ENCODE peak calls at places on chromosomes 2 and 18, in eight cellular contexts. H is CD8-positive, alpha-beta memory T cell; Y is SK-N-SH; K is astrocyte; X is prostate gland; E is ovary; Q is OCI-LY7; F is uterus. G is an unnamed sample. For H3K4me1, the result is how much of the 10 kb centered on the place peaks cover.

GRCh38 chr18:48571619-48572384 is 33.0 kb downstream of the CTIF start:
- DNase-seq in E (no peak), K (no peak), X (no peak), Q (no peak), H (no peak), Y (no peak), F (no peak), G (no peak)

GRCh38 chr18:8632386-8632785 is 23.1 kb downstream of the RAB12 start:
- DNase-seq in H (no peak), E (no peak), F (no peak), X (no peak), Q (no peak), K (no peak), Y (no peak), G (no peak)

GRCh38 chr18:75125359-75126331 is 83.3 kb downstream of the PTGR3 start:
- DNase-seq in F (no peak), Y (peak), K (peak), X (no peak), E (no peak), Q (no peak), H (no peak), G (no peak)

GRCh38 chr2:238339814-238340213 is 19.5 kb downstream of the TRAF3IP1 start:
- DNase-seq in H (no peak), X (no peak), F (no peak), Y (peak), Q (no peak), K (no peak), E (no peak), G (no peak)

GRCh38 chr2:10814571-10815331 is 2.2 kb upstream of the PDIA6 start:
- DNase-seq in Y (peak), X (no peak), Q (no peak), F (no peak), H (no peak), E (no peak), K (no peak), G (no peak)

GRCh38 chr2:168583710-168584521 is 127.8 kb downstream of the CERS6 start:
- DNase-seq in Q (no peak), K (peak), X (no peak), H (no peak), Y (no peak), E (no peak), F (peak), G (no peak)

GRCh38 chr2:33363599-33364300 is 112.7 kb upstream of the RASGRP3 start:
- DNase-seq in Q (no peak), E (no peak), F (no peak), H (no peak), Y (no peak), K (peak), X (no peak), G (no peak)

GRCh38 chr2:42844901-42845685 is 52.7 kb upstream of the HAAO start:
- DNase-seq in Y (no peak), Q (no peak), X (peak), H (no peak), F (peak), K (peak), E (peak), G (no peak)

GRCh38 chr2:73233932-73234832 is at the start of gene CCT7:
- DNase-seq in Q (peak), E (peak), F (peak), X (peak), H (peak), Y (peak), K (peak), G (peak)

GRCh38 chr2:38825956-38826355 is 47.9 kb downstream of the GEMIN6 start:
- DNase-seq in Y (no peak), Q (no peak), E (no peak), H (no peak), K (no peak), F (no peak), X (no peak), G (no peak)

GRCh38 chr2:20925265-20925889 is 102.5 kb upstream of the LDAH start:
- DNase-seq in Y (no peak), E (no peak), F (no peak), Q (peak), X (no peak), K (no peak), H (no peak), G (peak)

GRCh38 chr2:65916785-65917295 is 484.4 kb upstream of the SPRED2 start:
- DNase-seq in F (no peak), E (no peak), K (no peak), X (no peak), Q (no peak), Y (no peak), H (no peak), G (no peak)

GRCh38 chr2:23423873-23424680 is 39.1 kb downstream of the KLHL29 start:
- DNase-seq in F (no peak), K (no peak), X (no peak), Q (no peak), E (no peak), H (no peak), Y (no peak), G (no peak)

GRCh38 chr18:76491801-76492668 is 3.0 kb downstream of the ZNF516 start:
- DNase-seq in X (peak), Y (peak), K (peak), F (peak), E (peak), H (peak), Q (peak), G (no peak)

GRCh38 chr2:191352536-191352935 is 107.3 kb downstream of the MYO1B start:
- DNase-seq in Q (no peak), F (no peak), H (no peak), Y (no peak), X (no peak), E (no peak), K (peak), G (no peak)

DNA sequence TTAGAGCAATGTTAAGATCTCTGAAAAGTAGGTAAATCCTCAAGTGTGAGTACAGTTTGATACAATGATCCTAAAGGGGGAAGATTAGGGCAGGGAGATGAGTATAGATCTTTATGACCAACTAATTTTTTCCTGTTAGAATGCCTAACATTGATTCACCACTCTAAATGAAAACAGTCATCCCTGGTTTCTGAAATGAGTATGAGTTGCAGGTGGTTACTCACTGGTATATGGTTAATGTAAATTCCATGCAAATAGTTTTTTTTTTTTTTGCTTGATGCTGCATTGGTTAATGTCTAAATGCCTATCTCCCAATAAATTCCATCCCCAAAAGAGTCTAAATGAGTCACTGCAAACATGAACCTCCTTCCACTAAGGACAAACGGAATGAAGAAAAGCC is 55.0 kb upstream of the SERPINB2 start:
- DNase-seq in K (peak), Y (no peak), H (no peak), X (no peak), F (no peak), Q (no peak), E (no peak), G (no peak)
- H3K4me1 ChIP-seq in K (under half), Y (under half), H (under half), X (under half), F (under half), Q (under half), E (under half), G (under half)

GRCh38 chr2:30222636-30223360 is 8.5 kb upstream of the LBH start:
- DNase-seq in E (no peak), Q (no peak), H (no peak), Y (no peak), K (no peak), X (no peak), F (no peak), G (no peak)
- H3K4me1 ChIP-seq in E (under half), Q (under half), H (half or more), Y (under half), K (under half), X (under half), F (under half), G (under half)

DNA sequence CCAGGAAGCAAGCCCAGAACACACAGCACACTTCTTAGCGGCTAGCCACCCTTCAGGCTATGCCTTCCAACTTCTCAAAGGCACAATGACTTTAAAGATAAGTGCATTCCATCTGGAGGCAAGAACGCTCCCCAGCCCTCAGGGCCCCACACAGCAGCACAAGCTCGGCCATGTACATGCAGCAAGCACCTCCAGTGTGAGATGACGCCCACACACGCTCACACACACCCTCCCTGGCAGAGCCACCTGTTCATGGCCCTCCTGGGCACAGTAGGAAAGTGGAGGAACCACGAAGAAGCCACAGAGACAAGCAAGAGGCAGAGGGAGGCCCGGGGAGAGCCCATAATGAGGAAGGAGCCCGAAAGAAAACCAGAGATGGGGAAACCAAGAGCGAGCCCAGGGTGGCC is 21.7 kb downstream of the BIN1 start:
- DNase-seq in Y (no peak), H (peak), F (no peak), Q (no peak), E (no peak), K (peak), X (no peak), G (no peak)
- H3K4me1 ChIP-seq in Y (under half), H (half or more), F (under half), Q (under half), E (under half), K (half or more), X (under half), G (half or more)

GRCh38 chr2:120865656-120866055 is 130.0 kb downstream of the GLI2 start:
- DNase-seq in Y (no peak), E (no peak), H (no peak), F (no peak), X (no peak), Q (no peak), K (no peak), G (no peak)

GRCh38 chr2:120866071-120866470 is 130.4 kb downstream of the GLI2 start:
- DNase-seq in Y (no peak), Q (no peak), H (no peak), X (no peak), F (no peak), E (no peak), K (no peak), G (no peak)

GRCh38 chr2:120864981-120865380 is 129.3 kb downstream of the GLI2 start:
- DNase-seq in H (no peak), E (no peak), Y (no peak), X (no peak), K (peak), F (no peak), Q (no peak), G (no peak)

GRCh38 chr2:120867290-120868231 is 131.9 kb downstream of the GLI2 start:
- DNase-seq in E (peak), X (peak), K (peak), F (peak), H (no peak), Y (peak), Q (no peak), G (peak)

GRCh38 chr2:120866483-120867140 is 130.9 kb downstream of the GLI2 start:
- DNase-seq in X (no peak), K (no peak), H (no peak), Y (no peak), E (no peak), F (no peak), Q (no peak), G (no peak)
- H3K4me1 ChIP-seq in X (under half), K (half or more), H (under half), Y (under half), E (under half), F (under half), Q (under half), G (under half)

GRCh38 chr2:234072454-234072853 is 22.0 kb downstream of the SPP2 start:
- DNase-seq in E (no peak), K (no peak), H (no peak), F (no peak), X (no peak), Q (no peak), Y (no peak), G (no peak)

GRCh38 chr2:234076451-234076850 is 25.9 kb downstream of the SPP2 start:
- DNase-seq in H (peak), Y (no peak), X (no peak), K (no peak), E (no peak), Q (no peak), F (no peak), G (no peak)

GRCh38 chr2:234075947-234076346 is 25.4 kb downstream of the SPP2 start:
- DNase-seq in F (no peak), X (no peak), K (no peak), H (no peak), Q (no peak), E (no peak), Y (no peak), G (no peak)

GRCh38 chr2:234075521-234075915 is 25.0 kb downstream of the SPP2 start:
- DNase-seq in X (no peak), K (no peak), F (no peak), Q (no peak), Y (no peak), H (no peak), E (no peak), G (no peak)

DNA sequence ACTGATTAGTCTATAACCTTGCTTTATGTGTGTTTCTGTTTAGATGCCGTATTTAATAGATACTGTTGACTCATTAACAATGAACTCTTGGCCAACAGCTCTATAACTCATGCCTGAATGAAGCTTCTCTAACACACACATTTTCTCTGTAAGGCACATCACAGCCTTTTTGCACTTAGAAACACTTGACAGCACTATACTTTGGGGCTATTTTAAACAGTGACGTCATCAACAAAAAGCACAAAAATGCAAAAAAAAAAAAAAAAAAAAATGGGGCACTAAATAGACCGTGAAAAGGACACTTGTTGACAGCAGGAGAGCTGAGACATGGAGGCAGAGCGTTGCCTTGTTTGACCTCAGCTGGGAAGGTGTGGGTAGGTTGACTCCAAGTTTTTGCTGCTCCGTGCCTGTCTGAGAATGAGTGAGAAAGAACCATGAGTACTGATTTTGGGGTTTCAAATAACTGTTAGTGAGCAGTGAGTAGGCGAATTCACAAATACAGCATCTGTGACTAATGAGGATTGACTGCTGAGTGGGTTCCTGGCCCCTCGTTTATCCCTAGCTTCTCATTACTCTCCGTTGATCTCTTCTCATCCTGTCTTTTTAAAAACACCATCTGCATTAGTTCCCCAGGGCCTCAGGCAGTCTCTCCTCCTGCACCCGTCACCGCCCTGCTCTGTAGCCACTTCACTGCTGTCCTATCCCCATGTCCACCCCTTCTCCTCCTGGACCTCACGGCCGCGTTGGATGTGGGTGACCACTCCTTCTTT is 24.4 kb downstream of the SPP2 start:
- DNase-seq in E (no peak), Q (no peak), F (no peak), X (no peak), Y (no peak), K (peak), H (no peak), G (no peak)
- H3K4me1 ChIP-seq in E (under half), Q (under half), F (under half), X (under half), Y (under half), K (under half), H (under half), G (under half)

GRCh38 chr2:127149384-127149783 is 42.4 kb upstream of the BIN1 start:
- DNase-seq in F (no peak), E (no peak), H (no peak), X (no peak), Q (no peak), K (peak), Y (no peak), G (no peak)
- H3K4me1 ChIP-seq in F (under half), E (under half), H (under half), X (under half), Q (under half), K (under half), Y (under half), G (under half)

GRCh38 chr2:31049913-31050588 is 88.2 kb downstream of the GALNT14 start:
- DNase-seq in Y (no peak), X (no peak), K (no peak), F (no peak), H (no peak), Q (no peak), E (no peak), G (no peak)
- H3K4me1 ChIP-seq in Y (under half), X (under half), K (under half), F (under half), H (under half), Q (under half), E (under half), G (under half)

DNA sequence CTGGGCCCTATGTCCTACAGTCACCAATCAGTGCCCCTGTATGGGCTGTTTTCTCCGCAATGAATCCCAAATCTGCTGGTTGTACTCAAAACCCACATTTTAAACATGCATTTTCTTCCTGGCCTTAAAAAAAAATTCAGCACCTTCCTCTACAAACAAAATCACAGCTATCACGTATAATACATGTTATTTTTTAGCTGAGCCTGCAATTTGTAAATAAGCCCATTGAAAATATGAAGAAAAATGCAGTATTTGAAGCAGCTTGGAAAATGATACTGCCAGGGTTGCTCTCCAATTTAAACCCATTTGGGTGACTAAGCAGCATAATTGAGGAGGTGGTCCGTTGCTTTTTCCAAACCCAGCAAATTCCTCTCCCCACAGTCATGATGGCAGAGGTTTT is 33.0 kb upstream of the GYPC start:
- DNase-seq in X (no peak), K (no peak), E (no peak), H (no peak), Q (no peak), F (no peak), Y (no peak), G (no peak)
- H3K4me1 ChIP-seq in X (under half), K (under half), E (under half), H (under half), Q (under half), F (under half), Y (under half), G (under half)

G was measured in NT2/D1.